ENCODE peak calls at places on chromosome 4, in five cellular contexts. One of them, this sample, is unnamed.

GRCh38 chr4:48017108-48017527 is 546 bp downstream of the NIPAL1 start:
- DNase-seq in anterior cingulate cortex: no peak
- DNase-seq in MCF 10A: peak; percentile 83
- DNase-seq in activated T-cell treated with anti-CD3 and anti-CD28 coated beads for 48 hours: peak; percentile 49
- DNase-seq in dorsolateral prefrontal cortex: no peak
- DNase-seq in this sample: peak; percentile 94

GRCh38 chr4:6341696-6342095 is 72.0 kb downstream of the WFS1 start:
- DNase-seq in anterior cingulate cortex: no peak
- DNase-seq in MCF 10A: no peak
- DNase-seq in activated T-cell treated with anti-CD3 and anti-CD28 coated beads for 48 hours: no peak
- DNase-seq in dorsolateral prefrontal cortex: no peak
- DNase-seq in this sample: no peak

GRCh38 chr4:8294775-8295174 is 25.2 kb downstream of the HTRA3 start:
- DNase-seq in anterior cingulate cortex: no peak
- DNase-seq in MCF 10A: no peak
- DNase-seq in activated T-cell treated with anti-CD3 and anti-CD28 coated beads for 48 hours: no peak
- DNase-seq in dorsolateral prefrontal cortex: no peak
- DNase-seq in this sample: no peak

GRCh38 chr4:114807759-114808404 is 209.3 kb downstream of the UGT8 start:
- DNase-seq in anterior cingulate cortex: no peak
- DNase-seq in MCF 10A: peak; percentile 48
- DNase-seq in activated T-cell treated with anti-CD3 and anti-CD28 coated beads for 48 hours: peak; percentile 8
- DNase-seq in dorsolateral prefrontal cortex: no peak
- DNase-seq in this sample: no peak

GRCh38 chr4:82744284-82744963 is 54.2 kb downstream of the SCD5 start:
- DNase-seq in anterior cingulate cortex: no peak
- DNase-seq in MCF 10A: peak; percentile 95
- DNase-seq in activated T-cell treated with anti-CD3 and anti-CD28 coated beads for 48 hours: no peak
- DNase-seq in dorsolateral prefrontal cortex: no peak
- DNase-seq in this sample: peak; percentile 99

GRCh38 chr4:152858934-152859333 is 77.2 kb upstream of the FHDC1 start:
- DNase-seq in anterior cingulate cortex: no peak
- DNase-seq in MCF 10A: no peak
- DNase-seq in activated T-cell treated with anti-CD3 and anti-CD28 coated beads for 48 hours: no peak
- DNase-seq in dorsolateral prefrontal cortex: no peak
- DNase-seq in this sample: no peak

GRCh38 chr4:86942185-86942666 is 7.4 kb downstream of the AFF1 start:
- DNase-seq in anterior cingulate cortex: no peak
- DNase-seq in MCF 10A: no peak
- DNase-seq in activated T-cell treated with anti-CD3 and anti-CD28 coated beads for 48 hours: no peak
- DNase-seq in dorsolateral prefrontal cortex: no peak
- DNase-seq in this sample: no peak

GRCh38 chr4:125681240-125681639 is 366.5 kb downstream of the FAT4 start:
- DNase-seq in anterior cingulate cortex: no peak
- DNase-seq in MCF 10A: no peak
- DNase-seq in activated T-cell treated with anti-CD3 and anti-CD28 coated beads for 48 hours: no peak
- DNase-seq in dorsolateral prefrontal cortex: no peak
- DNase-seq in this sample: no peak

GRCh38 chr4:38567448-38567847 is 96.6 kb upstream of the KLF3 start:
- DNase-seq in anterior cingulate cortex: no peak
- DNase-seq in MCF 10A: no peak
- DNase-seq in activated T-cell treated with anti-CD3 and anti-CD28 coated beads for 48 hours: no peak
- DNase-seq in dorsolateral prefrontal cortex: no peak
- DNase-seq in this sample: peak; percentile 84

GRCh38 chr4:2593003-2593402 is 56.6 kb downstream of the FAM193A start:
- DNase-seq in anterior cingulate cortex: no peak
- DNase-seq in MCF 10A: no peak
- DNase-seq in activated T-cell treated with anti-CD3 and anti-CD28 coated beads for 48 hours: no peak
- DNase-seq in dorsolateral prefrontal cortex: no peak
- DNase-seq in this sample: no peak

GRCh38 chr4:3465698-3466671 is 2.9 kb downstream of the DOK7 start:
- DNase-seq in anterior cingulate cortex: no peak
- DNase-seq in MCF 10A: no peak
- DNase-seq in activated T-cell treated with anti-CD3 and anti-CD28 coated beads for 48 hours: no peak
- DNase-seq in dorsolateral prefrontal cortex: no peak
- DNase-seq in this sample: no peak

GRCh38 chr4:37988670-37989069 is 28.5 kb downstream of the PTTG2 start:
- DNase-seq in anterior cingulate cortex: no peak
- DNase-seq in MCF 10A: no peak
- DNase-seq in activated T-cell treated with anti-CD3 and anti-CD28 coated beads for 48 hours: no peak
- DNase-seq in dorsolateral prefrontal cortex: no peak
- DNase-seq in this sample: no peak

GRCh38 chr4:95038791-95039190 is 281.0 kb downstream of the BMPR1B start:
- DNase-seq in anterior cingulate cortex: no peak
- DNase-seq in MCF 10A: no peak
- DNase-seq in activated T-cell treated with anti-CD3 and anti-CD28 coated beads for 48 hours: no peak
- DNase-seq in dorsolateral prefrontal cortex: no peak
- DNase-seq in this sample: no peak

GRCh38 chr4:37995299-37995821 is 35.2 kb downstream of the PTTG2 start:
- DNase-seq in anterior cingulate cortex: no peak
- DNase-seq in MCF 10A: no peak
- DNase-seq in activated T-cell treated with anti-CD3 and anti-CD28 coated beads for 48 hours: no peak
- DNase-seq in dorsolateral prefrontal cortex: no peak
- DNase-seq in this sample: no peak

GRCh38 chr4:154478547-154478946 is 13.1 kb downstream of the DCHS2 start:
- DNase-seq in anterior cingulate cortex: no peak
- DNase-seq in MCF 10A: no peak
- DNase-seq in activated T-cell treated with anti-CD3 and anti-CD28 coated beads for 48 hours: no peak
- DNase-seq in dorsolateral prefrontal cortex: no peak
- DNase-seq in this sample: no peak

GRCh38 chr4:95556460-95556859 is 7.7 kb upstream of the UNC5C start:
- DNase-seq in anterior cingulate cortex: no peak
- DNase-seq in MCF 10A: peak; percentile 80
- DNase-seq in activated T-cell treated with anti-CD3 and anti-CD28 coated beads for 48 hours: no peak
- DNase-seq in dorsolateral prefrontal cortex: no peak
- DNase-seq in this sample: no peak

GRCh38 chr4:94448815-94449375 is 2.8 kb upstream of the PDLIM5 start:
- DNase-seq in anterior cingulate cortex: no peak
- DNase-seq in MCF 10A: no peak
- DNase-seq in activated T-cell treated with anti-CD3 and anti-CD28 coated beads for 48 hours: no peak
- DNase-seq in dorsolateral prefrontal cortex: no peak
- DNase-seq in this sample: no peak

This sample was measured in foreskin keratinocyte.